ENCODE peak calls at places on chromosomes 4 and X, in eight cellular contexts. One of them, this sample, is unnamed.

GRCh38 chr4:133996431-133997121 is 205.0 kb downstream of the PABPC4L start:
- DNase-seq in renal cortical epithelial cell: no peak
- DNase-seq in GM03348: no peak
- DNase-seq in NCI-H1930: no peak
- DNase-seq in CD4-positive, alpha-beta T cell: no peak
- DNase-seq in hypothalamus: no peak
- DNase-seq in A549: no peak
- DNase-seq in H9: no peak
- DNase-seq in this sample: no peak

GRCh38 chrX:39283239-39283638 is 482.0 kb downstream of the MID1IP1 start:
- DNase-seq in renal cortical epithelial cell: no peak
- DNase-seq in GM03348: no peak
- DNase-seq in NCI-H1930: no peak
- DNase-seq in CD4-positive, alpha-beta T cell: no peak
- DNase-seq in hypothalamus: no peak
- DNase-seq in A549: no peak
- DNase-seq in H9: no peak
- DNase-seq in this sample: no peak

GRCh38 chrX:100649550-100650356 is 5.8 kb downstream of the SRPX2 start:
- DNase-seq in renal cortical epithelial cell: peak
- DNase-seq in GM03348: peak
- DNase-seq in NCI-H1930: no peak
- DNase-seq in CD4-positive, alpha-beta T cell: no peak
- DNase-seq in hypothalamus: no peak
- DNase-seq in A549: peak
- DNase-seq in H9: no peak
- DNase-seq in this sample: peak

GRCh38 chrX:107577933-107578332 is 50.4 kb upstream of the PRPS1 start:
- DNase-seq in renal cortical epithelial cell: no peak
- DNase-seq in GM03348: no peak
- DNase-seq in NCI-H1930: no peak
- DNase-seq in CD4-positive, alpha-beta T cell: no peak
- DNase-seq in hypothalamus: no peak
- DNase-seq in A549: no peak
- DNase-seq in H9: no peak
- DNase-seq in this sample: no peak

GRCh38 chrX:8484360-8484759 is 19.7 kb downstream of the VCX3B start:
- DNase-seq in renal cortical epithelial cell: no peak
- DNase-seq in GM03348: no peak
- DNase-seq in NCI-H1930: no peak
- DNase-seq in CD4-positive, alpha-beta T cell: no peak
- DNase-seq in hypothalamus: no peak
- DNase-seq in A549: no peak
- DNase-seq in H9: no peak
- DNase-seq in this sample: no peak

GRCh38 chr4:47694322-47694721 is 143.5 kb downstream of the CORIN start:
- DNase-seq in renal cortical epithelial cell: no peak
- DNase-seq in GM03348: no peak
- DNase-seq in NCI-H1930: no peak
- DNase-seq in CD4-positive, alpha-beta T cell: no peak
- DNase-seq in hypothalamus: no peak
- DNase-seq in A549: no peak
- DNase-seq in H9: no peak
- DNase-seq in this sample: no peak

GRCh38 chrX:138008280-138008679 is 442.4 kb downstream of the ZIC3 start:
- DNase-seq in renal cortical epithelial cell: no peak
- DNase-seq in GM03348: no peak
- DNase-seq in NCI-H1930: no peak
- DNase-seq in CD4-positive, alpha-beta T cell: no peak
- DNase-seq in hypothalamus: no peak
- DNase-seq in A549: no peak
- DNase-seq in H9: no peak
- DNase-seq in this sample: no peak

GRCh38 chrX:107552976-107553375 is 75.3 kb upstream of the PRPS1 start:
- DNase-seq in renal cortical epithelial cell: no peak
- DNase-seq in GM03348: peak
- DNase-seq in NCI-H1930: no peak
- DNase-seq in CD4-positive, alpha-beta T cell: no peak
- DNase-seq in hypothalamus: no peak
- DNase-seq in A549: no peak
- DNase-seq in H9: no peak
- DNase-seq in this sample: no peak

GRCh38 chrX:106415276-106415895 is 196.4 kb upstream of the RADX start:
- DNase-seq in renal cortical epithelial cell: peak
- DNase-seq in GM03348: peak
- DNase-seq in NCI-H1930: no peak
- DNase-seq in CD4-positive, alpha-beta T cell: no peak
- DNase-seq in hypothalamus: no peak
- DNase-seq in A549: peak
- DNase-seq in H9: no peak
- DNase-seq in this sample: peak

GRCh38 chrX:124501566-124501965 is 155.2 kb downstream of the SH2D1A start:
- DNase-seq in renal cortical epithelial cell: no peak
- DNase-seq in GM03348: no peak
- DNase-seq in NCI-H1930: no peak
- DNase-seq in CD4-positive, alpha-beta T cell: no peak
- DNase-seq in hypothalamus: no peak
- DNase-seq in A549: no peak
- DNase-seq in H9: no peak
- DNase-seq in this sample: no peak

This sample was measured in adipocyte.